ENCODE peak calls at places on chromosomes 7 and 10, in five cellular contexts. R, F, Q, S and X are unnamed samples.

GRCh38 chr7:47491637-47492036 is 90.3 kb downstream of the TNS3 start:
- DNase-seq in R (no peak), F (peak; percentile 26), Q (no peak), S (no peak), X (no peak)

GRCh38 chr7:96426027-96426426 is 104.1 kb upstream of the SLC25A13 start:
- DNase-seq in R (peak; percentile 13), F (no peak), Q (peak; percentile 6), S (no peak), X (no peak)

GRCh38 chr10:76962851-76963250 is 674.8 kb downstream of the KCNMA1 start:
- DNase-seq in R (no peak), F (no peak), Q (no peak), S (no peak), X (no peak)

GRCh38 chr10:10831085-10831484 is 186.6 kb upstream of the CELF2 start:
- DNase-seq in R (no peak), F (peak; percentile 87), Q (no peak), S (no peak), X (no peak)

GRCh38 chr7:157271991-157272324 is 64.8 kb upstream of the DNAJB6 start:
- DNase-seq in R (no peak), F (peak; percentile 88), Q (no peak), S (no peak), X (no peak)

GRCh38 chr10:119344381-119344780 is 137.0 kb downstream of the GRK5 start:
- DNase-seq in R (no peak), F (peak; percentile 36), Q (peak; percentile 66), S (no peak), X (no peak)

GRCh38 chr10:129393812-129394211 is 73.2 kb upstream of the MGMT start:
- DNase-seq in R (no peak), F (no peak), Q (no peak), S (no peak), X (no peak)

GRCh38 chr10:96138102-96138501 is 8.0 kb downstream of the ZNF518A start:
- DNase-seq in R (no peak), F (no peak), Q (no peak), S (no peak), X (peak; percentile 53)

GRCh38 chr10:33277135-33277536 is 57.3 kb downstream of the NRP1 start:
- DNase-seq in R (peak; percentile 28), F (peak; percentile 80), Q (no peak), S (no peak), X (no peak)

GRCh38 chr10:117955171-117955570 is 91.6 kb downstream of the RAB11FIP2 start:
- DNase-seq in R (no peak), F (no peak), Q (no peak), S (no peak), X (no peak)

GRCh38 chr7:18655969-18656761 is 160.6 kb downstream of the HDAC9 start:
- DNase-seq in R (no peak), F (no peak), Q (no peak), S (no peak), X (no peak)

GRCh38 chr10:30185916-30186315 is 126.5 kb upstream of the JCAD start:
- DNase-seq in R (peak; percentile 15), F (no peak), Q (no peak), S (no peak), X (no peak)

GRCh38 chr7:23767514-23767913 is 57.5 kb downstream of the STK31 start:
- DNase-seq in R (no peak), F (no peak), Q (no peak), S (no peak), X (no peak)

GRCh38 chr10:102064868-102065560 is at the start of gene HPS6:
- DNase-seq in R (peak; percentile 91), F (peak; percentile 97), Q (peak; percentile 83), S (peak; percentile 89), X (peak; percentile 61)

GRCh38 chr7:151249732-151250072 is 1.2 kb upstream of the SMARCD3 start:
- DNase-seq in R (no peak), F (no peak), Q (no peak), S (no peak), X (no peak)